ENCODE peak calls at places on chromosomes 12 and 14, in six cellular contexts. M is putamen, Y is H7, F is endothelial cell, X is NCI-H2171 treated with DMSO at 0.1 percent for 48 hours, H is glutamatergic neuron. D is an unnamed sample.

GRCh38 chr14:89418452-89418851 is 1.4 kb upstream of the FOXN3 start:
- DNase-seq in Y (no peak), H (no peak), M (no peak), X (peak; percentile 34), F (no peak), D (no peak)

GRCh38 chr14:84969501-84969900 is 560.4 kb upstream of the FLRT2 start:
- DNase-seq in F (no peak), M (no peak), Y (no peak), H (no peak), X (peak; percentile 52), D (no peak)

GRCh38 chr12:60710246-60710645 is 1114.4 kb downstream of the SLC16A7 start:
- DNase-seq in Y (no peak), F (no peak), M (no peak), H (no peak), X (no peak), D (no peak)

GRCh38 chr14:101707285-101707842 is 54.1 kb upstream of the PPP2R5C start:
- DNase-seq in Y (peak; percentile 83), H (peak; percentile 40), M (peak; percentile 65), X (peak; percentile 83), F (peak; percentile 59), D (peak; percentile 3)

GRCh38 chr12:10285919-10286318 is 21.8 kb upstream of the KLRD1 start:
- DNase-seq in Y (no peak), M (no peak), H (no peak), F (no peak), X (no peak), D (no peak)

GRCh38 chr12:27822076-27822712 is 42.2 kb upstream of the MANSC4 start:
- DNase-seq in Y (no peak), H (no peak), M (no peak), F (no peak), X (no peak), D (peak; percentile 65)

GRCh38 chr12:47812797-47813490 is 6.8 kb downstream of the HDAC7 start:
- DNase-seq in X (no peak), Y (peak; percentile 96), F (peak; percentile 60), M (peak; percentile 47), H (peak; percentile 75), D (peak; percentile 32)

GRCh38 chr12:63138484-63138883 is 12.5 kb downstream of the AVPR1A start:
- DNase-seq in Y (no peak), X (no peak), M (no peak), F (no peak), H (no peak), D (no peak)

GRCh38 chr12:104751594-104751993 is 206.5 kb downstream of the SLC41A2 start:
- DNase-seq in H (no peak), X (no peak), Y (peak; percentile 14), M (no peak), F (no peak), D (no peak)

GRCh38 chr14:52023518-52023917 is 34.2 kb downstream of the RTRAF start:
- DNase-seq in X (no peak), Y (no peak), H (no peak), M (no peak), F (no peak), D (no peak)

GRCh38 chr14:39015964-39016577 is 87.0 kb downstream of the SEC23A start:
- DNase-seq in X (no peak), M (no peak), H (no peak), Y (no peak), F (no peak), D (no peak)

GRCh38 chr12:2552000-2552399 is 242.8 kb upstream of the FKBP4 start:
- DNase-seq in M (no peak), X (no peak), Y (no peak), H (no peak), F (no peak), D (no peak)

GRCh38 chr14:64715628-64716412 is 11.6 kb downstream of the PLEKHG3 start:
- DNase-seq in F (peak; percentile 43), Y (peak; percentile 78), H (no peak), M (peak; percentile 79), X (no peak), D (no peak)

GRCh38 chr14:62002636-62003035 is 240.4 kb downstream of the SNAPC1 start:
- DNase-seq in Y (no peak), X (no peak), F (no peak), H (no peak), M (no peak), D (no peak)

GRCh38 chr12:27966870-27967269 is 5.7 kb downstream of the PTHLH start:
- DNase-seq in M (no peak), H (no peak), F (no peak), X (no peak), Y (no peak), D (no peak)

GRCh38 chr12:115408642-115409041 is 724.7 kb upstream of the TBX3 start:
- DNase-seq in M (no peak), Y (no peak), H (no peak), X (no peak), F (no peak), D (no peak)

GRCh38 chr12:127107744-127108143 is 1159.2 kb upstream of the TMEM132C start:
- DNase-seq in M (no peak), Y (no peak), H (no peak), F (no peak), X (no peak), D (no peak)

GRCh38 chr14:97625512-97625911 is 828.3 kb downstream of the VRK1 start:
- DNase-seq in X (peak; percentile 96), F (no peak), M (no peak), H (no peak), Y (no peak), D (no peak)

GRCh38 chr12:78388461-78388860 is 476.1 kb upstream of the SYT1 start:
- DNase-seq in F (no peak), M (no peak), X (peak; percentile 19), Y (no peak), H (no peak), D (no peak)

GRCh38 chr14:26370118-26370517 is 227.7 kb downstream of the NOVA1 start:
- DNase-seq in F (no peak), M (no peak), H (no peak), X (no peak), Y (no peak), D (no peak)

GRCh38 chr14:104185916-104186495 is 47.6 kb downstream of the KIF26A start:
- DNase-seq in X (no peak), Y (peak; percentile 74), F (no peak), H (no peak), M (no peak), D (no peak)

GRCh38 chr12:25829192-25829591 is 129.3 kb upstream of the RASSF8 start:
- DNase-seq in Y (no peak), X (no peak), H (no peak), F (no peak), M (no peak), D (no peak)

GRCh38 chr14:101518611-101519048 is 42.7 kb upstream of the DIO3 start:
- DNase-seq in M (no peak), F (no peak), H (no peak), Y (no peak), X (no peak), D (no peak)

GRCh38 chr14:61382842-61383241 is 61.5 kb downstream of the PRKCH start:
- DNase-seq in M (no peak), H (no peak), F (no peak), Y (no peak), X (no peak), D (no peak)

GRCh38 chr12:2136901-2137300 is 84.1 kb downstream of the CACNA1C start:
- DNase-seq in F (no peak), M (no peak), X (no peak), Y (peak; percentile 25), H (no peak), D (no peak)

GRCh38 chr12:91990525-91990924 is 155.1 kb downstream of the BTG1 start:
- DNase-seq in X (no peak), H (no peak), Y (no peak), M (no peak), F (no peak), D (no peak)

GRCh38 chr12:130880411-130880885 is 8.6 kb downstream of the RAN start:
- DNase-seq in H (no peak), X (no peak), F (no peak), M (no peak), Y (no peak), D (no peak)

GRCh38 chr14:22846811-22847307 is 10.5 kb downstream of the MMP14 start:
- DNase-seq in M (no peak), X (no peak), F (no peak), Y (peak; percentile 45), H (no peak), D (no peak)

GRCh38 chr12:45674181-45674580 is 55.3 kb upstream of the ARID2 start:
- DNase-seq in M (no peak), F (no peak), X (no peak), Y (no peak), H (no peak), D (no peak)

GRCh38 chr14:102915292-102916110 is 7.0 kb upstream of the AMN start:
- DNase-seq in M (no peak), F (no peak), H (no peak), X (no peak), Y (no peak), D (no peak)

GRCh38 chr12:14716848-14717444 is 20.5 kb upstream of the GUCY2C start:
- DNase-seq in X (no peak), M (peak; percentile 3), F (peak; percentile 55), H (peak; percentile 37), Y (peak; percentile 58), D (no peak)

GRCh38 chr14:74049886-74050495 is 30.8 kb downstream of the BBOF1 start:
- DNase-seq in M (no peak), X (no peak), F (no peak), Y (no peak), H (no peak), D (no peak)

GRCh38 chr12:116247377-116247776 is 30.1 kb downstream of the MED13L start:
- DNase-seq in X (no peak), Y (no peak), M (no peak), H (no peak), F (no peak), D (no peak)

GRCh38 chr12:24560192-24560591 is 388.7 kb downstream of the BCAT1 start:
- DNase-seq in Y (no peak), F (no peak), X (no peak), H (no peak), M (no peak), D (no peak)

GRCh38 chr14:21528381-21529348 is 2.5 kb upstream of the SALL2 start:
- DNase-seq in X (peak; percentile 91), H (no peak), F (no peak), Y (no peak), M (no peak), D (peak; percentile 43)

GRCh38 chr12:49891476-49891875 is 12.2 kb downstream of the FAIM2 start:
- DNase-seq in X (no peak), H (no peak), F (no peak), M (no peak), Y (no peak), D (no peak)